ENCODE peak calls at places on chromosomes 11 and 22, in four cellular contexts. One of them, this sample, is unnamed.

GRCh38 chr11:17600316-17601205 is 53.5 kb downstream of the OTOG start:
- DNase-seq in stimulated activated CD8-positive, alpha-beta memory T cell treated with anti-CD3 and anti-CD28 coated beads, Interleukin-12 subunit alpha, Interleukin-12 subunit beta, amount 100 ng/mL, for 4 hours: no peak
- DNase-seq in activated T-helper 1 cell treated with anti-CD3 and anti-CD28 coated beads, Interleukin-12 subunit alpha, Interleukin-12 subunit beta, Interleukin-2, Interleukin-4 antibody, amounts not matched to agents 30 ng/mL and 10 ng/mL and 1 ng/mL, durations not matched to agents 14 hours and 24 hours and 36 hours: no peak
- DNase-seq in HFF-Myc: no peak
- DNase-seq in this sample: no peak

GRCh38 chr22:25814685-25815084 is 72.7 kb downstream of the MYO18B start:
- DNase-seq in stimulated activated CD8-positive, alpha-beta memory T cell treated with anti-CD3 and anti-CD28 coated beads, Interleukin-12 subunit alpha, Interleukin-12 subunit beta, amount 100 ng/mL, for 4 hours: no peak
- DNase-seq in activated T-helper 1 cell treated with anti-CD3 and anti-CD28 coated beads, Interleukin-12 subunit alpha, Interleukin-12 subunit beta, Interleukin-2, Interleukin-4 antibody, amounts not matched to agents 30 ng/mL and 10 ng/mL and 1 ng/mL, durations not matched to agents 14 hours and 24 hours and 36 hours: no peak
- DNase-seq in HFF-Myc: no peak
- DNase-seq in this sample: no peak

GRCh38 chr11:65847746-65848145 is 10.2 kb downstream of the CFL1 start:
- DNase-seq in stimulated activated CD8-positive, alpha-beta memory T cell treated with anti-CD3 and anti-CD28 coated beads, Interleukin-12 subunit alpha, Interleukin-12 subunit beta, amount 100 ng/mL, for 4 hours: no peak
- DNase-seq in activated T-helper 1 cell treated with anti-CD3 and anti-CD28 coated beads, Interleukin-12 subunit alpha, Interleukin-12 subunit beta, Interleukin-2, Interleukin-4 antibody, amounts not matched to agents 30 ng/mL and 10 ng/mL and 1 ng/mL, durations not matched to agents 14 hours and 24 hours and 36 hours: no peak
- DNase-seq in HFF-Myc: no peak
- DNase-seq in this sample: no peak

GRCh38 chr11:28017816-28018215 is 90.1 kb downstream of the KIF18A start:
- DNase-seq in stimulated activated CD8-positive, alpha-beta memory T cell treated with anti-CD3 and anti-CD28 coated beads, Interleukin-12 subunit alpha, Interleukin-12 subunit beta, amount 100 ng/mL, for 4 hours: no peak
- DNase-seq in activated T-helper 1 cell treated with anti-CD3 and anti-CD28 coated beads, Interleukin-12 subunit alpha, Interleukin-12 subunit beta, Interleukin-2, Interleukin-4 antibody, amounts not matched to agents 30 ng/mL and 10 ng/mL and 1 ng/mL, durations not matched to agents 14 hours and 24 hours and 36 hours: no peak
- DNase-seq in HFF-Myc: peak
- DNase-seq in this sample: no peak

GRCh38 chr22:41152902-41153301 is 52.2 kb upstream of the L3MBTL2 start:
- DNase-seq in stimulated activated CD8-positive, alpha-beta memory T cell treated with anti-CD3 and anti-CD28 coated beads, Interleukin-12 subunit alpha, Interleukin-12 subunit beta, amount 100 ng/mL, for 4 hours: no peak
- DNase-seq in activated T-helper 1 cell treated with anti-CD3 and anti-CD28 coated beads, Interleukin-12 subunit alpha, Interleukin-12 subunit beta, Interleukin-2, Interleukin-4 antibody, amounts not matched to agents 30 ng/mL and 10 ng/mL and 1 ng/mL, durations not matched to agents 14 hours and 24 hours and 36 hours: no peak
- DNase-seq in HFF-Myc: no peak
- DNase-seq in this sample: no peak

GRCh38 chr11:86673055-86673843 is 833 bp upstream of the ME3 start:
- DNase-seq in stimulated activated CD8-positive, alpha-beta memory T cell treated with anti-CD3 and anti-CD28 coated beads, Interleukin-12 subunit alpha, Interleukin-12 subunit beta, amount 100 ng/mL, for 4 hours: no peak
- DNase-seq in activated T-helper 1 cell treated with anti-CD3 and anti-CD28 coated beads, Interleukin-12 subunit alpha, Interleukin-12 subunit beta, Interleukin-2, Interleukin-4 antibody, amounts not matched to agents 30 ng/mL and 10 ng/mL and 1 ng/mL, durations not matched to agents 14 hours and 24 hours and 36 hours: no peak
- DNase-seq in HFF-Myc: no peak
- DNase-seq in this sample: no peak

GRCh38 chr11:61092280-61092766 is 10.0 kb upstream of the CD5 start:
- DNase-seq in stimulated activated CD8-positive, alpha-beta memory T cell treated with anti-CD3 and anti-CD28 coated beads, Interleukin-12 subunit alpha, Interleukin-12 subunit beta, amount 100 ng/mL, for 4 hours: no peak
- DNase-seq in activated T-helper 1 cell treated with anti-CD3 and anti-CD28 coated beads, Interleukin-12 subunit alpha, Interleukin-12 subunit beta, Interleukin-2, Interleukin-4 antibody, amounts not matched to agents 30 ng/mL and 10 ng/mL and 1 ng/mL, durations not matched to agents 14 hours and 24 hours and 36 hours: peak
- DNase-seq in HFF-Myc: no peak
- DNase-seq in this sample: no peak

GRCh38 chr11:94043241-94043640 is 22.1 kb downstream of the HEPHL1 start:
- DNase-seq in stimulated activated CD8-positive, alpha-beta memory T cell treated with anti-CD3 and anti-CD28 coated beads, Interleukin-12 subunit alpha, Interleukin-12 subunit beta, amount 100 ng/mL, for 4 hours: no peak
- DNase-seq in activated T-helper 1 cell treated with anti-CD3 and anti-CD28 coated beads, Interleukin-12 subunit alpha, Interleukin-12 subunit beta, Interleukin-2, Interleukin-4 antibody, amounts not matched to agents 30 ng/mL and 10 ng/mL and 1 ng/mL, durations not matched to agents 14 hours and 24 hours and 36 hours: no peak
- DNase-seq in HFF-Myc: no peak
- DNase-seq in this sample: no peak

GRCh38 chr22:22682807-22683667 is 38.6 kb downstream of the GGTLC2 start:
- DNase-seq in stimulated activated CD8-positive, alpha-beta memory T cell treated with anti-CD3 and anti-CD28 coated beads, Interleukin-12 subunit alpha, Interleukin-12 subunit beta, amount 100 ng/mL, for 4 hours: no peak
- DNase-seq in activated T-helper 1 cell treated with anti-CD3 and anti-CD28 coated beads, Interleukin-12 subunit alpha, Interleukin-12 subunit beta, Interleukin-2, Interleukin-4 antibody, amounts not matched to agents 30 ng/mL and 10 ng/mL and 1 ng/mL, durations not matched to agents 14 hours and 24 hours and 36 hours: no peak
- DNase-seq in HFF-Myc: no peak
- DNase-seq in this sample: no peak

GRCh38 chr11:68828155-68828931 is 13.4 kb downstream of the CPT1A start:
- DNase-seq in stimulated activated CD8-positive, alpha-beta memory T cell treated with anti-CD3 and anti-CD28 coated beads, Interleukin-12 subunit alpha, Interleukin-12 subunit beta, amount 100 ng/mL, for 4 hours: no peak
- DNase-seq in activated T-helper 1 cell treated with anti-CD3 and anti-CD28 coated beads, Interleukin-12 subunit alpha, Interleukin-12 subunit beta, Interleukin-2, Interleukin-4 antibody, amounts not matched to agents 30 ng/mL and 10 ng/mL and 1 ng/mL, durations not matched to agents 14 hours and 24 hours and 36 hours: no peak
- DNase-seq in HFF-Myc: no peak
- DNase-seq in this sample: peak

GRCh38 chr11:7548659-7549283 is 35.0 kb downstream of the PPFIBP2 start:
- DNase-seq in stimulated activated CD8-positive, alpha-beta memory T cell treated with anti-CD3 and anti-CD28 coated beads, Interleukin-12 subunit alpha, Interleukin-12 subunit beta, amount 100 ng/mL, for 4 hours: no peak
- DNase-seq in activated T-helper 1 cell treated with anti-CD3 and anti-CD28 coated beads, Interleukin-12 subunit alpha, Interleukin-12 subunit beta, Interleukin-2, Interleukin-4 antibody, amounts not matched to agents 30 ng/mL and 10 ng/mL and 1 ng/mL, durations not matched to agents 14 hours and 24 hours and 36 hours: no peak
- DNase-seq in HFF-Myc: no peak
- DNase-seq in this sample: no peak

GRCh38 chr22:44623771-44624510 is 78.1 kb upstream of the PRR5 start:
- DNase-seq in stimulated activated CD8-positive, alpha-beta memory T cell treated with anti-CD3 and anti-CD28 coated beads, Interleukin-12 subunit alpha, Interleukin-12 subunit beta, amount 100 ng/mL, for 4 hours: no peak
- DNase-seq in activated T-helper 1 cell treated with anti-CD3 and anti-CD28 coated beads, Interleukin-12 subunit alpha, Interleukin-12 subunit beta, Interleukin-2, Interleukin-4 antibody, amounts not matched to agents 30 ng/mL and 10 ng/mL and 1 ng/mL, durations not matched to agents 14 hours and 24 hours and 36 hours: no peak
- DNase-seq in HFF-Myc: no peak
- DNase-seq in this sample: no peak

GRCh38 chr11:62431171-62431895 is 12.5 kb downstream of the SCGB1A1 start:
- DNase-seq in stimulated activated CD8-positive, alpha-beta memory T cell treated with anti-CD3 and anti-CD28 coated beads, Interleukin-12 subunit alpha, Interleukin-12 subunit beta, amount 100 ng/mL, for 4 hours: no peak
- DNase-seq in activated T-helper 1 cell treated with anti-CD3 and anti-CD28 coated beads, Interleukin-12 subunit alpha, Interleukin-12 subunit beta, Interleukin-2, Interleukin-4 antibody, amounts not matched to agents 30 ng/mL and 10 ng/mL and 1 ng/mL, durations not matched to agents 14 hours and 24 hours and 36 hours: no peak
- DNase-seq in HFF-Myc: no peak
- DNase-seq in this sample: no peak

GRCh38 chr11:66325140-66325754 is 8.4 kb upstream of the CD248 start:
- DNase-seq in stimulated activated CD8-positive, alpha-beta memory T cell treated with anti-CD3 and anti-CD28 coated beads, Interleukin-12 subunit alpha, Interleukin-12 subunit beta, amount 100 ng/mL, for 4 hours: no peak
- DNase-seq in activated T-helper 1 cell treated with anti-CD3 and anti-CD28 coated beads, Interleukin-12 subunit alpha, Interleukin-12 subunit beta, Interleukin-2, Interleukin-4 antibody, amounts not matched to agents 30 ng/mL and 10 ng/mL and 1 ng/mL, durations not matched to agents 14 hours and 24 hours and 36 hours: no peak
- DNase-seq in HFF-Myc: no peak
- DNase-seq in this sample: no peak

GRCh38 chr11:20127671-20128527 is 32.4 kb downstream of the DBX1 start:
- DNase-seq in stimulated activated CD8-positive, alpha-beta memory T cell treated with anti-CD3 and anti-CD28 coated beads, Interleukin-12 subunit alpha, Interleukin-12 subunit beta, amount 100 ng/mL, for 4 hours: peak
- DNase-seq in activated T-helper 1 cell treated with anti-CD3 and anti-CD28 coated beads, Interleukin-12 subunit alpha, Interleukin-12 subunit beta, Interleukin-2, Interleukin-4 antibody, amounts not matched to agents 30 ng/mL and 10 ng/mL and 1 ng/mL, durations not matched to agents 14 hours and 24 hours and 36 hours: peak
- DNase-seq in HFF-Myc: no peak
- DNase-seq in this sample: peak

GRCh38 chr11:113493205-113493604 is 18.0 kb upstream of the DRD2 start:
- DNase-seq in stimulated activated CD8-positive, alpha-beta memory T cell treated with anti-CD3 and anti-CD28 coated beads, Interleukin-12 subunit alpha, Interleukin-12 subunit beta, amount 100 ng/mL, for 4 hours: no peak
- DNase-seq in activated T-helper 1 cell treated with anti-CD3 and anti-CD28 coated beads, Interleukin-12 subunit alpha, Interleukin-12 subunit beta, Interleukin-2, Interleukin-4 antibody, amounts not matched to agents 30 ng/mL and 10 ng/mL and 1 ng/mL, durations not matched to agents 14 hours and 24 hours and 36 hours: no peak
- DNase-seq in HFF-Myc: no peak
- DNase-seq in this sample: no peak

GRCh38 chr11:120527111-120527748 is 15.7 kb downstream of the GRIK4 start:
- DNase-seq in stimulated activated CD8-positive, alpha-beta memory T cell treated with anti-CD3 and anti-CD28 coated beads, Interleukin-12 subunit alpha, Interleukin-12 subunit beta, amount 100 ng/mL, for 4 hours: no peak
- DNase-seq in activated T-helper 1 cell treated with anti-CD3 and anti-CD28 coated beads, Interleukin-12 subunit alpha, Interleukin-12 subunit beta, Interleukin-2, Interleukin-4 antibody, amounts not matched to agents 30 ng/mL and 10 ng/mL and 1 ng/mL, durations not matched to agents 14 hours and 24 hours and 36 hours: no peak
- DNase-seq in HFF-Myc: no peak
- DNase-seq in this sample: no peak

GRCh38 chr22:46111645-46112306 is 38.5 kb upstream of the PPARA start:
- DNase-seq in stimulated activated CD8-positive, alpha-beta memory T cell treated with anti-CD3 and anti-CD28 coated beads, Interleukin-12 subunit alpha, Interleukin-12 subunit beta, amount 100 ng/mL, for 4 hours: no peak
- DNase-seq in activated T-helper 1 cell treated with anti-CD3 and anti-CD28 coated beads, Interleukin-12 subunit alpha, Interleukin-12 subunit beta, Interleukin-2, Interleukin-4 antibody, amounts not matched to agents 30 ng/mL and 10 ng/mL and 1 ng/mL, durations not matched to agents 14 hours and 24 hours and 36 hours: no peak
- DNase-seq in HFF-Myc: no peak
- DNase-seq in this sample: no peak

GRCh38 chr11:67522844-67523555 is at the start of gene CABP2:
- DNase-seq in stimulated activated CD8-positive, alpha-beta memory T cell treated with anti-CD3 and anti-CD28 coated beads, Interleukin-12 subunit alpha, Interleukin-12 subunit beta, amount 100 ng/mL, for 4 hours: no peak
- DNase-seq in activated T-helper 1 cell treated with anti-CD3 and anti-CD28 coated beads, Interleukin-12 subunit alpha, Interleukin-12 subunit beta, Interleukin-2, Interleukin-4 antibody, amounts not matched to agents 30 ng/mL and 10 ng/mL and 1 ng/mL, durations not matched to agents 14 hours and 24 hours and 36 hours: no peak
- DNase-seq in HFF-Myc: no peak
- DNase-seq in this sample: no peak

GRCh38 chr11:102116453-102117205 is 6.4 kb downstream of the YAP1 start:
- DNase-seq in stimulated activated CD8-positive, alpha-beta memory T cell treated with anti-CD3 and anti-CD28 coated beads, Interleukin-12 subunit alpha, Interleukin-12 subunit beta, amount 100 ng/mL, for 4 hours: no peak
- DNase-seq in activated T-helper 1 cell treated with anti-CD3 and anti-CD28 coated beads, Interleukin-12 subunit alpha, Interleukin-12 subunit beta, Interleukin-2, Interleukin-4 antibody, amounts not matched to agents 30 ng/mL and 10 ng/mL and 1 ng/mL, durations not matched to agents 14 hours and 24 hours and 36 hours: no peak
- DNase-seq in HFF-Myc: no peak
- DNase-seq in this sample: no peak

GRCh38 chr11:20337526-20338154 is 25.9 kb upstream of the HTATIP2 start:
- DNase-seq in stimulated activated CD8-positive, alpha-beta memory T cell treated with anti-CD3 and anti-CD28 coated beads, Interleukin-12 subunit alpha, Interleukin-12 subunit beta, amount 100 ng/mL, for 4 hours: no peak
- DNase-seq in activated T-helper 1 cell treated with anti-CD3 and anti-CD28 coated beads, Interleukin-12 subunit alpha, Interleukin-12 subunit beta, Interleukin-2, Interleukin-4 antibody, amounts not matched to agents 30 ng/mL and 10 ng/mL and 1 ng/mL, durations not matched to agents 14 hours and 24 hours and 36 hours: no peak
- DNase-seq in HFF-Myc: no peak
- DNase-seq in this sample: no peak

GRCh38 chr11:69918938-69919650 is 99.9 kb upstream of the FGF3 start:
- DNase-seq in stimulated activated CD8-positive, alpha-beta memory T cell treated with anti-CD3 and anti-CD28 coated beads, Interleukin-12 subunit alpha, Interleukin-12 subunit beta, amount 100 ng/mL, for 4 hours: peak
- DNase-seq in activated T-helper 1 cell treated with anti-CD3 and anti-CD28 coated beads, Interleukin-12 subunit alpha, Interleukin-12 subunit beta, Interleukin-2, Interleukin-4 antibody, amounts not matched to agents 30 ng/mL and 10 ng/mL and 1 ng/mL, durations not matched to agents 14 hours and 24 hours and 36 hours: peak
- DNase-seq in HFF-Myc: no peak
- DNase-seq in this sample: peak

GRCh38 chr11:74839971-74840370 is 91.3 kb downstream of the RNF169 start:
- DNase-seq in stimulated activated CD8-positive, alpha-beta memory T cell treated with anti-CD3 and anti-CD28 coated beads, Interleukin-12 subunit alpha, Interleukin-12 subunit beta, amount 100 ng/mL, for 4 hours: no peak
- DNase-seq in activated T-helper 1 cell treated with anti-CD3 and anti-CD28 coated beads, Interleukin-12 subunit alpha, Interleukin-12 subunit beta, Interleukin-2, Interleukin-4 antibody, amounts not matched to agents 30 ng/mL and 10 ng/mL and 1 ng/mL, durations not matched to agents 14 hours and 24 hours and 36 hours: no peak
- DNase-seq in HFF-Myc: no peak
- DNase-seq in this sample: no peak

GRCh38 chr11:120931057-120931779 is 92.7 kb upstream of the TBCEL start:
- DNase-seq in stimulated activated CD8-positive, alpha-beta memory T cell treated with anti-CD3 and anti-CD28 coated beads, Interleukin-12 subunit alpha, Interleukin-12 subunit beta, amount 100 ng/mL, for 4 hours: no peak
- DNase-seq in activated T-helper 1 cell treated with anti-CD3 and anti-CD28 coated beads, Interleukin-12 subunit alpha, Interleukin-12 subunit beta, Interleukin-2, Interleukin-4 antibody, amounts not matched to agents 30 ng/mL and 10 ng/mL and 1 ng/mL, durations not matched to agents 14 hours and 24 hours and 36 hours: no peak
- DNase-seq in HFF-Myc: no peak
- DNase-seq in this sample: no peak

GRCh38 chr11:64726211-64726641 is 3.2 kb upstream of the NRXN2 start:
- DNase-seq in stimulated activated CD8-positive, alpha-beta memory T cell treated with anti-CD3 and anti-CD28 coated beads, Interleukin-12 subunit alpha, Interleukin-12 subunit beta, amount 100 ng/mL, for 4 hours: no peak
- DNase-seq in activated T-helper 1 cell treated with anti-CD3 and anti-CD28 coated beads, Interleukin-12 subunit alpha, Interleukin-12 subunit beta, Interleukin-2, Interleukin-4 antibody, amounts not matched to agents 30 ng/mL and 10 ng/mL and 1 ng/mL, durations not matched to agents 14 hours and 24 hours and 36 hours: no peak
- DNase-seq in HFF-Myc: no peak
- DNase-seq in this sample: no peak

GRCh38 chr11:68213135-68213515 is at the start of gene KMT5B:
- DNase-seq in stimulated activated CD8-positive, alpha-beta memory T cell treated with anti-CD3 and anti-CD28 coated beads, Interleukin-12 subunit alpha, Interleukin-12 subunit beta, amount 100 ng/mL, for 4 hours: no peak
- DNase-seq in activated T-helper 1 cell treated with anti-CD3 and anti-CD28 coated beads, Interleukin-12 subunit alpha, Interleukin-12 subunit beta, Interleukin-2, Interleukin-4 antibody, amounts not matched to agents 30 ng/mL and 10 ng/mL and 1 ng/mL, durations not matched to agents 14 hours and 24 hours and 36 hours: no peak
- DNase-seq in HFF-Myc: no peak
- DNase-seq in this sample: no peak

GRCh38 chr11:61392991-61393595 is 706 bp downstream of the TMEM216 start:
- DNase-seq in stimulated activated CD8-positive, alpha-beta memory T cell treated with anti-CD3 and anti-CD28 coated beads, Interleukin-12 subunit alpha, Interleukin-12 subunit beta, amount 100 ng/mL, for 4 hours: no peak
- DNase-seq in activated T-helper 1 cell treated with anti-CD3 and anti-CD28 coated beads, Interleukin-12 subunit alpha, Interleukin-12 subunit beta, Interleukin-2, Interleukin-4 antibody, amounts not matched to agents 30 ng/mL and 10 ng/mL and 1 ng/mL, durations not matched to agents 14 hours and 24 hours and 36 hours: no peak
- DNase-seq in HFF-Myc: no peak
- DNase-seq in this sample: no peak